ENCODE peak calls at places on chromosomes 11 and 22, in eight cellular contexts. K, J, R, G, S, V, A and W are unnamed samples.

GRCh38 chr11:43944761-43945311 is 2.4 kb downstream of the C11orf96 start:
- DNase-seq in A (peak), V (peak), R (peak), K (peak), G (peak), J (peak), S (peak), W (peak)

GRCh38 chr11:122853971-122854446 is 15.7 kb downstream of the CRTAM start:
- DNase-seq in G (peak), V (no peak), A (peak), J (peak), K (peak), S (peak), R (peak), W (peak)

GRCh38 chr11:125720781-125721180 is 25.3 kb upstream of the PATE1 start:
- DNase-seq in G (no peak), A (no peak), S (no peak), K (no peak), J (no peak), V (no peak), R (peak), W (no peak)

GRCh38 chr22:21866821-21867527 is 471 bp downstream of the MAPK1 start:
- DNase-seq in A (no peak), J (peak), S (peak), R (peak), K (no peak), G (peak), V (peak), W (peak)

GRCh38 chr11:13939952-13940610 is 22.4 kb upstream of the SPON1 start:
- DNase-seq in R (no peak), K (no peak), V (no peak), J (no peak), G (no peak), S (no peak), A (no peak), W (no peak)

GRCh38 chr11:74019104-74019738 is 10.3 kb upstream of the UCP3 start:
- DNase-seq in R (no peak), K (no peak), G (no peak), J (no peak), V (peak), S (no peak), A (no peak), W (no peak)

GRCh38 chr11:95715777-95716241 is 73.8 kb downstream of the FAM76B start:
- DNase-seq in J (peak), A (peak), G (no peak), V (no peak), S (no peak), K (no peak), R (no peak), W (peak)

GRCh38 chr11:66113132-66113856 is 43.2 kb downstream of the PACS1 start:
- DNase-seq in A (no peak), G (no peak), V (no peak), K (no peak), S (no peak), R (peak), J (no peak), W (no peak)

GRCh38 chr11:71451596-71452353 is 1.2 kb upstream of the NADSYN1 start:
- DNase-seq in A (no peak), G (no peak), S (no peak), V (no peak), R (no peak), K (no peak), J (peak), W (no peak)

GRCh38 chr22:44526431-44527115 is 28.5 kb upstream of the RTL6 start:
- DNase-seq in J (no peak), K (no peak), V (no peak), G (no peak), R (no peak), S (no peak), A (no peak), W (no peak)

GRCh38 chr11:7749456-7749855 is 43.2 kb upstream of the OVCH2 start:
- DNase-seq in G (no peak), J (no peak), R (no peak), S (no peak), A (no peak), K (no peak), V (no peak), W (no peak)

GRCh38 chr11:67248653-67249052 is 17.6 kb upstream of the GRK2 start:
- DNase-seq in K (no peak), S (no peak), A (no peak), V (peak), G (no peak), J (no peak), R (no peak), W (no peak)

GRCh38 chr22:32323513-32324164 is 34.0 kb upstream of the RFPL3 start:
- DNase-seq in K (no peak), J (no peak), G (no peak), V (no peak), R (peak), S (no peak), A (no peak), W (no peak)

GRCh38 chr11:67345949-67346819 is 7.2 kb downstream of the POLD4 start:
- DNase-seq in V (no peak), K (peak), R (peak), S (no peak), A (no peak), G (no peak), J (no peak), W (no peak)

GRCh38 chr22:37943471-37944198 is 9.8 kb downstream of the C22orf23 start:
- DNase-seq in R (no peak), S (no peak), A (no peak), K (no peak), G (no peak), V (no peak), J (no peak), W (no peak)

GRCh38 chr11:65639623-65640482 is 2.0 kb downstream of the SIPA1 start:
- DNase-seq in K (peak), G (no peak), S (no peak), J (peak), A (peak), V (peak), R (peak), W (peak)

GRCh38 chr11:83088965-83089364 is 17.3 kb upstream of the RAB30 start:
- DNase-seq in S (no peak), J (no peak), G (no peak), V (no peak), K (peak), R (no peak), A (no peak), W (no peak)

GRCh38 chr11:96061730-96062524 is 138.0 kb upstream of the MTMR2 start:
- DNase-seq in J (no peak), A (no peak), V (no peak), S (no peak), G (no peak), R (no peak), K (peak), W (no peak)

GRCh38 chr22:45291061-45291930 is 6.5 kb downstream of the UPK3A start:
- DNase-seq in R (peak), A (no peak), V (no peak), G (no peak), S (no peak), K (no peak), J (no peak), W (no peak)

GRCh38 chr11:12675951-12676711 is 1.9 kb downstream of the TEAD1 start:
- DNase-seq in V (no peak), G (no peak), R (peak), K (no peak), J (no peak), A (no peak), S (no peak), W (no peak)

GRCh38 chr22:44787832-44788231 is 35.5 kb downstream of the ARHGAP8 start:
- DNase-seq in S (no peak), G (no peak), A (no peak), R (no peak), V (no peak), K (no peak), J (no peak), W (no peak)

GRCh38 chr22:17891427-17892167 is 117.3 kb upstream of the BID start:
- DNase-seq in R (no peak), G (no peak), S (no peak), J (no peak), A (no peak), V (peak), K (no peak), W (no peak)

GRCh38 chr11:73265278-73265810 is 6.8 kb upstream of the P2RY6 start:
- DNase-seq in V (no peak), S (no peak), J (no peak), A (no peak), G (no peak), R (peak), K (no peak), W (no peak)

GRCh38 chr22:43974028-43974545 is 18.8 kb downstream of the SAMM50 start:
- DNase-seq in A (no peak), V (no peak), R (no peak), G (no peak), K (no peak), J (no peak), S (no peak), W (no peak)

GRCh38 chr22:37815593-37815992 is 7.6 kb upstream of the GALR3 start:
- DNase-seq in K (no peak), G (no peak), J (no peak), S (no peak), R (peak), A (no peak), V (no peak), W (no peak)

GRCh38 chr22:21102659-21103267 is 57.0 kb downstream of the LRRC74B start:
- DNase-seq in K (peak), R (peak), S (peak), J (peak), G (peak), A (peak), V (peak), W (peak)

GRCh38 chr11:75667268-75667830 is 1.5 kb downstream of the MAP6 start:
- DNase-seq in R (peak), J (peak), K (no peak), A (no peak), V (peak), S (no peak), G (peak), W (no peak)

GRCh38 chr11:112795142-112795815 is 165.9 kb upstream of the NCAM1 start:
- DNase-seq in G (peak), A (peak), J (peak), S (no peak), K (peak), R (no peak), V (peak), W (no peak)